ENCODE peak calls at places on chromosomes 2 and 18, in five cellular contexts. D is GM12878, P is GM23338, N is K562, Q is HepG2. A is an unnamed sample.

GRCh38 chr2:69703189-69703588 is 38.7 kb upstream of the ANXA4 start:
- DNase-seq in P (no peak), D (no peak), Q (no peak), N (no peak), A (no peak)

GRCh38 chr2:227406177-227407031 is 18.7 kb upstream of the SCYGR1 start:
- DNase-seq in N (peak), P (peak), Q (peak), D (no peak), A (peak)

GRCh38 chr2:233356546-233357308 is 2.4 kb downstream of the DGKD start:
- DNase-seq in D (no peak), Q (no peak), N (no peak), P (no peak), A (no peak)

GRCh38 chr18:63299837-63300787 is 19.5 kb downstream of the BCL2 start:
- DNase-seq in N (no peak), P (no peak), Q (no peak), D (no peak), A (no peak)

GRCh38 chr2:160920791-160921303 is 239.4 kb upstream of the TANK start:
- DNase-seq in P (no peak), D (no peak), N (no peak), Q (no peak), A (no peak)

GRCh38 chr2:217954469-217954868 is 48.3 kb downstream of the TNS1 start:
- DNase-seq in P (no peak), D (no peak), N (no peak), Q (no peak), A (no peak)

GRCh38 chr2:42618116-42618515 is 49.7 kb downstream of the MTA3 start:
- DNase-seq in N (no peak), D (no peak), P (no peak), Q (no peak), A (no peak)

GRCh38 chr2:217785544-217786045 is 217.2 kb downstream of the TNS1 start:
- DNase-seq in D (no peak), N (peak), Q (peak), P (peak), A (peak)

GRCh38 chr18:6561893-6562292 is 147.2 kb upstream of the L3MBTL4 start:
- DNase-seq in P (no peak), N (no peak), Q (no peak), D (no peak), A (no peak)

DNA sequence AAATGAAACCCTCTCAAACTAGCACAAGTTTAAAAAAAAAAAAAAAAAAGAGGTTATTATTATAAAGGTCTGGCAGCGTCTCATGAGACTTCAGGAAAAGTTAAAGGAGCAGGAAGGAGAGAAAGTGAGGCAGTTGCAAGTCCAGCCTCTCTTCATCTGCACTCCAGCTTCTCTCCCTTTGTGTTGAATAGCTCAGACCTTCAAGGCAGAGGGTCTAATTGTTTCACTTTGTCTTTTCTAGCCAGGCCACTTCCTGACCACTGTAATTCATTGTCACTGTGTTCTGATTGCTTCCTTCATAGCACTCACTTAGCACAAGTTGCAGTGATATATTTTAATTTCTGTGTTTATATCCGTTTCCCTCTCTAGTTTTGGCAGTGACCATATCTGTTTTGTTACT is 99.9 kb downstream of the SPATS2L start:
- DNase-seq in Q (peak), N (no peak), P (no peak), D (no peak), A (no peak)
- TF ChIP-seq CREB1 in Q (no peak), N (no peak), P (no peak), D (no peak), A (no peak)

GRCh38 chr18:3742541-3742940 is 292.6 kb downstream of the TGIF1 start:
- DNase-seq in N (no peak), P (no peak), D (no peak), Q (no peak), A (no peak)

GRCh38 chr18:3748081-3748480 is 298.1 kb downstream of the TGIF1 start:
- DNase-seq in Q (no peak), P (no peak), N (no peak), D (no peak), A (no peak)

GRCh38 chr18:3753116-3753515 is 303.1 kb downstream of the TGIF1 start:
- DNase-seq in D (no peak), N (no peak), P (no peak), Q (no peak), A (no peak)

DNA sequence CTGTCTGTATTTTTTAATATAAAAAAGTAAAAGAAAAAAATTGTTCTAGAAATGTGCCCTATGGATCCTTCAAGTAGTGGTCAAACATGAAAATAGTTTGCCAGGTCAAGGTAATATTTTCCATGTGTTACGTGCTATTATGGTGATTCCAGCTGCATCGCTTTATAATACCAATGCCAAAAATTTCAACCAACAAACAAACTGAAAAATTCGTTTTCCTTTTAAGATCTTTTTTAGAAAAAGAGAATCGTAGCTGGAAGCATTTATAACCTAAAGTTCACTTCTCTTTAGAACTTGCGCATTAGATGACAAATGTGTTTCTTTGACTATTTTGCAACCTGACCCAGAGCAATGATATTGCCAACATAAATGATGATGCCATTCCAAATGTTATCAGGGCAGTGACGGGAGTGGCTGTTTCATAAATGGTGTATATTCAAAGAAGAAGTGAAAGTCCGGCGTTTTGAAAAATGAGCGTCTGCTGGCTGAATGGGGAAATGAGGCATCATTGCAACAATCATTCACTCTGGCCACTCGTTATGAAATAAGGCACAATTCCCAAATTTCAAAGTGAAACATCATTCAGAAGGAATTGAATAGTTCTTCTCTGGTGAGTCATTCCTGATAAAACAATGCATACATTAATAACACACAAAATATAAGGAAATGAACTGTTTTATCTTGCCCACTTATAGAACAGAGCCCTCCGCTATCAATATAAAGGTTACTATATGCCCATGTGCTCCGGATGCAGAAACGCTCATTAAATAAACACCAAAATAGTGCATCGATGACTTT is 297.4 kb downstream of the TGIF1 start:
- DNase-seq in N (no peak), P (no peak), Q (no peak), D (no peak), A (no peak)
- TF ChIP-seq CREB1 in N (no peak), P (no peak), Q (no peak), D (no peak), A (no peak)

DNA sequence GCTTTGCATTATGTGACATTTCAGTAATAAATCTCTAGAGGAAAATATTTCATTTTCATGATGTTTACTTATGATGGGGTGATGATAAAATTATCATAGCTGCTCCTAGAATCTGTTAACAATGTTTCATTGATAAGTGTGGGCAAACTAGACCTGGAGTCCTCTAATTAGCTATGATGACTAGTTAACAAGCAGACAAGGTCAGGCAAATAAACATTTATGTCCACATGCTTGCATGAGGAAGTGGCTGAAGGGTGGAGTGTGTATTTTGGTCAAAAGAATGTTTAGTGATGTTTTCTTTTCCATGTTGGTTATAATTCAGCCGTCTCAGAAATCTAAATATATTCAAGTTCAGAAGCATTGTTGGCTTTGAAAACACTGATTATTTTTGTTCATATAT is 99.9 kb upstream of the FN1 start:
- DNase-seq in N (no peak), D (no peak), P (no peak), Q (peak), A (no peak)
- TF ChIP-seq CREB1 in N (no peak), D (no peak), P (no peak), Q (no peak), A (no peak)

DNA sequence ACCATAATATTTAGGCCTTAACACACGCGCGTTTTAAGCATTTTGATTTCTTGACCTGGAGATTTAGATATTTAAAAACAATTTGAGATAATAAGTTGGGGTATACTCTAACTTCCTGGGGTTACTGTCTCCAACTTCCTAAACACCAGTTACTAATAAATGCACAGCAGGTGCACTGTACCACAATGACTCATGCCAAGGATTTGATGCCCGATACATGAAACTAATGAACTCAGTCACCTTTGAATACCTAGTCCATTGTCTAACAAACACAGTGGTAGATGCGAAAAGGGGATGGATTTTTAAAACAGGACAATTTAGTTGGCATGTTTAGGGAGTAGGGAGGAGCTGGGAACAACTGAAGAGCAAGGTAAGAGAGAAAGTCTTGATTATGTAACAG is 21.2 kb downstream of the CABYR start:
- DNase-seq in D (no peak), Q (no peak), N (no peak), P (no peak), A (no peak)
- TF ChIP-seq CREB1 in D (no peak), Q (no peak), N (no peak), P (no peak), A (no peak)

GRCh38 chr2:157238296-157238695 is 19.2 kb upstream of the GALNT5 start:
- DNase-seq in N (no peak), P (no peak), D (no peak), Q (no peak), A (no peak)
- TF ChIP-seq CREB1 in N (no peak), P (no peak), D (no peak), Q (no peak), A (no peak)

DNA sequence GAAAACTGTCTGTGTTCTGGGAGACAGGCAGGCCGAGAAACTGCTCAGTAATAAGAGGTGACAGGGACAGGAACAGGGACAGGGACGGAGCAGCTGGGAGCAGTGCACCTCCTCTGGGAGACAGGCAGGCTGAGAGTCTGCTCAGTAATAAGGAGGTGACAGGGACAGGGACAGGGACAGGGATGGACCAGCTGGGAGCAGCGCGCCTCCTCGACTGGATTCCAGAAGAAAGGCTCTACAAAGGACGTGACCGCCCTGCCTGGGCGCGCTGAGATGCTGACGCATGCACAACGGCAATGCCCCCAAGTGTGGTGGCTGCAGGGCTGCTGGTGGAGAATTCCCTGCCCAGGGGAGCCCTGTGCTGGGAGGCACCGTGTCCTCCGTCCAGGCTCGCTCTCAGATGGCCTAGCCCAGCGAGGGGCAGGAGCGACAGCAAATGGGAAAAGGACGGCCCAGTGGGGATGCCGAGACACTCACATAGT is 44.2 kb upstream of the PXDN start:
- DNase-seq in Q (no peak), P (no peak), D (no peak), N (no peak), A (no peak)
- TF ChIP-seq CREB1 in Q (no peak), P (no peak), D (no peak), N (no peak), A (no peak)

GRCh38 chr18:46164920-46165319 is 60.7 kb downstream of the HAUS1 start:
- DNase-seq in N (no peak), Q (no peak), P (no peak), D (no peak), A (no peak)

GRCh38 chr18:46166261-46166970 is 62.2 kb downstream of the HAUS1 start:
- DNase-seq in D (no peak), N (no peak), Q (no peak), P (peak), A (peak)

GRCh38 chr18:46171331-46171730 is 67.1 kb downstream of the HAUS1 start:
- DNase-seq in N (no peak), Q (no peak), P (no peak), D (no peak), A (no peak)

GRCh38 chr18:46169464-46169941 is 65.3 kb downstream of the HAUS1 start:
- DNase-seq in D (no peak), Q (peak), P (no peak), N (peak), A (no peak)

GRCh38 chr18:46167971-46168370 is 63.8 kb downstream of the HAUS1 start:
- DNase-seq in Q (no peak), D (peak), P (peak), N (no peak), A (no peak)
- TF ChIP-seq CREB1 in Q (no peak), D (no peak), P (no peak), N (no peak), A (no peak)

GRCh38 chr2:96876036-96876810 is 6.3 kb upstream of the SEMA4C start:
- DNase-seq in N (peak), D (no peak), P (no peak), Q (no peak), A (no peak)
- TF ChIP-seq CREB1 in N (no peak), D (no peak), P (no peak), Q (no peak), A (no peak)